ENCODE peak calls at places on chromosome 19, in seven cellular contexts. One of them, this sample, is unnamed.

GRCh38 chr19:19554074-19555023 is 16.3 kb downstream of the CILP2 start:
- DNase-seq in lung: peak
- DNase-seq in stimulated activated CD4-positive, alpha-beta T cell treated with anti-CD3 and anti-CD28 coated beads, Interleukin-4, amount 100 ng/mL, for 48 hours: peak
- DNase-seq in A673: peak
- DNase-seq in mucosa of descending colon: peak
- DNase-seq in B cell: peak
- DNase-seq in activated T-cell treated with anti-CD3 and anti-CD28 coated beads for 1 hour: peak
- DNase-seq in this sample: peak

GRCh38 chr19:29679598-29680210 is 14.4 kb downstream of the PLEKHF1 start:
- DNase-seq in activated T-cell treated with anti-CD3 and anti-CD28 coated beads for 1 hour: no peak
- DNase-seq in stimulated activated CD4-positive, alpha-beta T cell treated with anti-CD3 and anti-CD28 coated beads, Interleukin-4, amount 100 ng/mL, for 48 hours: no peak
- DNase-seq in B cell: no peak
- DNase-seq in lung: no peak
- DNase-seq in mucosa of descending colon: no peak
- DNase-seq in A673: no peak
- DNase-seq in this sample: no peak

GRCh38 chr19:13640611-13641010 is 123.7 kb upstream of the MRI1 start:
- DNase-seq in B cell: no peak
- DNase-seq in mucosa of descending colon: no peak
- DNase-seq in stimulated activated CD4-positive, alpha-beta T cell treated with anti-CD3 and anti-CD28 coated beads, Interleukin-4, amount 100 ng/mL, for 48 hours: no peak
- DNase-seq in activated T-cell treated with anti-CD3 and anti-CD28 coated beads for 1 hour: no peak
- DNase-seq in lung: no peak
- DNase-seq in A673: no peak
- DNase-seq in this sample: no peak

GRCh38 chr19:54041969-54042606 is 21.6 kb downstream of the VSTM1 start:
- DNase-seq in stimulated activated CD4-positive, alpha-beta T cell treated with anti-CD3 and anti-CD28 coated beads, Interleukin-4, amount 100 ng/mL, for 48 hours: no peak
- DNase-seq in B cell: no peak
- DNase-seq in A673: no peak
- DNase-seq in mucosa of descending colon: no peak
- DNase-seq in activated T-cell treated with anti-CD3 and anti-CD28 coated beads for 1 hour: no peak
- DNase-seq in lung: no peak
- DNase-seq in this sample: no peak

GRCh38 chr19:4374451-4375163 is 25.7 kb downstream of the SH3GL1 start:
- DNase-seq in B cell: no peak
- DNase-seq in lung: peak
- DNase-seq in stimulated activated CD4-positive, alpha-beta T cell treated with anti-CD3 and anti-CD28 coated beads, Interleukin-4, amount 100 ng/mL, for 48 hours: no peak
- DNase-seq in A673: no peak
- DNase-seq in activated T-cell treated with anti-CD3 and anti-CD28 coated beads for 1 hour: no peak
- DNase-seq in mucosa of descending colon: peak
- DNase-seq in this sample: peak

GRCh38 chr19:57872450-57872849 is 16.4 kb downstream of the ZNF814 start:
- DNase-seq in lung: no peak
- DNase-seq in mucosa of descending colon: no peak
- DNase-seq in B cell: no peak
- DNase-seq in A673: no peak
- DNase-seq in activated T-cell treated with anti-CD3 and anti-CD28 coated beads for 1 hour: no peak
- DNase-seq in stimulated activated CD4-positive, alpha-beta T cell treated with anti-CD3 and anti-CD28 coated beads, Interleukin-4, amount 100 ng/mL, for 48 hours: no peak
- DNase-seq in this sample: no peak

GRCh38 chr19:48837081-48837524 is 812 bp upstream of the HSD17B14 start:
- DNase-seq in B cell: peak
- DNase-seq in activated T-cell treated with anti-CD3 and anti-CD28 coated beads for 1 hour: peak
- DNase-seq in lung: peak
- DNase-seq in A673: peak
- DNase-seq in stimulated activated CD4-positive, alpha-beta T cell treated with anti-CD3 and anti-CD28 coated beads, Interleukin-4, amount 100 ng/mL, for 48 hours: peak
- DNase-seq in mucosa of descending colon: peak
- DNase-seq in this sample: peak

GRCh38 chr19:16342002-16342715 is 17.5 kb downstream of the KLF2 start:
- DNase-seq in stimulated activated CD4-positive, alpha-beta T cell treated with anti-CD3 and anti-CD28 coated beads, Interleukin-4, amount 100 ng/mL, for 48 hours: no peak
- DNase-seq in mucosa of descending colon: no peak
- DNase-seq in lung: no peak
- DNase-seq in activated T-cell treated with anti-CD3 and anti-CD28 coated beads for 1 hour: no peak
- DNase-seq in B cell: peak
- DNase-seq in A673: no peak
- DNase-seq in this sample: peak

GRCh38 chr19:29942404-29943261 is 594 bp downstream of the URI1 start:
- DNase-seq in mucosa of descending colon: peak
- DNase-seq in activated T-cell treated with anti-CD3 and anti-CD28 coated beads for 1 hour: peak
- DNase-seq in A673: peak
- DNase-seq in B cell: peak
- DNase-seq in lung: peak
- DNase-seq in stimulated activated CD4-positive, alpha-beta T cell treated with anti-CD3 and anti-CD28 coated beads, Interleukin-4, amount 100 ng/mL, for 48 hours: peak
- DNase-seq in this sample: peak

GRCh38 chr19:23481043-23481442 is 85.8 kb upstream of the ZNF91 start:
- DNase-seq in B cell: no peak
- DNase-seq in stimulated activated CD4-positive, alpha-beta T cell treated with anti-CD3 and anti-CD28 coated beads, Interleukin-4, amount 100 ng/mL, for 48 hours: no peak
- DNase-seq in activated T-cell treated with anti-CD3 and anti-CD28 coated beads for 1 hour: no peak
- DNase-seq in mucosa of descending colon: peak
- DNase-seq in A673: no peak
- DNase-seq in lung: no peak
- DNase-seq in this sample: no peak

GRCh38 chr19:7902796-7903243 is 857 bp upstream of the MAP2K7 start:
- DNase-seq in lung: peak
- DNase-seq in mucosa of descending colon: no peak
- DNase-seq in activated T-cell treated with anti-CD3 and anti-CD28 coated beads for 1 hour: no peak
- DNase-seq in stimulated activated CD4-positive, alpha-beta T cell treated with anti-CD3 and anti-CD28 coated beads, Interleukin-4, amount 100 ng/mL, for 48 hours: no peak
- DNase-seq in A673: no peak
- DNase-seq in B cell: no peak
- DNase-seq in this sample: no peak

GRCh38 chr19:5563008-5563431 is 4.7 kb downstream of the TINCR start:
- DNase-seq in lung: no peak
- DNase-seq in mucosa of descending colon: no peak
- DNase-seq in B cell: no peak
- DNase-seq in activated T-cell treated with anti-CD3 and anti-CD28 coated beads for 1 hour: no peak
- DNase-seq in A673: no peak
- DNase-seq in stimulated activated CD4-positive, alpha-beta T cell treated with anti-CD3 and anti-CD28 coated beads, Interleukin-4, amount 100 ng/mL, for 48 hours: no peak
- DNase-seq in this sample: no peak

GRCh38 chr19:2253106-2254051 is 2.8 kb downstream of the JSRP1 start:
- DNase-seq in activated T-cell treated with anti-CD3 and anti-CD28 coated beads for 1 hour: peak
- DNase-seq in B cell: peak
- DNase-seq in mucosa of descending colon: no peak
- DNase-seq in A673: no peak
- DNase-seq in stimulated activated CD4-positive, alpha-beta T cell treated with anti-CD3 and anti-CD28 coated beads, Interleukin-4, amount 100 ng/mL, for 48 hours: no peak
- DNase-seq in lung: no peak
- DNase-seq in this sample: peak

GRCh38 chr19:39843919-39844793 is 2.0 kb downstream of the FBL start:
- DNase-seq in B cell: no peak
- DNase-seq in mucosa of descending colon: peak
- DNase-seq in stimulated activated CD4-positive, alpha-beta T cell treated with anti-CD3 and anti-CD28 coated beads, Interleukin-4, amount 100 ng/mL, for 48 hours: no peak
- DNase-seq in lung: no peak
- DNase-seq in A673: peak
- DNase-seq in activated T-cell treated with anti-CD3 and anti-CD28 coated beads for 1 hour: no peak
- DNase-seq in this sample: peak

GRCh38 chr19:16085115-16085514 is 8.8 kb downstream of the TPM4 start:
- DNase-seq in mucosa of descending colon: no peak
- DNase-seq in A673: no peak
- DNase-seq in B cell: no peak
- DNase-seq in stimulated activated CD4-positive, alpha-beta T cell treated with anti-CD3 and anti-CD28 coated beads, Interleukin-4, amount 100 ng/mL, for 48 hours: no peak
- DNase-seq in activated T-cell treated with anti-CD3 and anti-CD28 coated beads for 1 hour: no peak
- DNase-seq in lung: no peak
- DNase-seq in this sample: peak

GRCh38 chr19:53960187-53960586 is 2.5 kb upstream of the CACNG8 start:
- DNase-seq in lung: no peak
- DNase-seq in B cell: no peak
- DNase-seq in stimulated activated CD4-positive, alpha-beta T cell treated with anti-CD3 and anti-CD28 coated beads, Interleukin-4, amount 100 ng/mL, for 48 hours: no peak
- DNase-seq in A673: no peak
- DNase-seq in mucosa of descending colon: no peak
- DNase-seq in activated T-cell treated with anti-CD3 and anti-CD28 coated beads for 1 hour: no peak
- DNase-seq in this sample: no peak

GRCh38 chr19:31348416-31349159 is 648 bp downstream of the TSHZ3 start:
- DNase-seq in stimulated activated CD4-positive, alpha-beta T cell treated with anti-CD3 and anti-CD28 coated beads, Interleukin-4, amount 100 ng/mL, for 48 hours: no peak
- DNase-seq in activated T-cell treated with anti-CD3 and anti-CD28 coated beads for 1 hour: no peak
- DNase-seq in lung: no peak
- DNase-seq in A673: peak
- DNase-seq in mucosa of descending colon: no peak
- DNase-seq in B cell: no peak
- DNase-seq in this sample: no peak

GRCh38 chr19:3987619-3988371 is 2.5 kb upstream of the EEF2 start:
- DNase-seq in mucosa of descending colon: peak
- DNase-seq in activated T-cell treated with anti-CD3 and anti-CD28 coated beads for 1 hour: peak
- DNase-seq in lung: peak
- DNase-seq in A673: peak
- DNase-seq in stimulated activated CD4-positive, alpha-beta T cell treated with anti-CD3 and anti-CD28 coated beads, Interleukin-4, amount 100 ng/mL, for 48 hours: peak
- DNase-seq in B cell: peak
- DNase-seq in this sample: peak

GRCh38 chr19:35340431-35340830 is 7.3 kb upstream of the FFAR1 start:
- DNase-seq in B cell: no peak
- DNase-seq in mucosa of descending colon: no peak
- DNase-seq in A673: no peak
- DNase-seq in activated T-cell treated with anti-CD3 and anti-CD28 coated beads for 1 hour: no peak
- DNase-seq in lung: no peak
- DNase-seq in stimulated activated CD4-positive, alpha-beta T cell treated with anti-CD3 and anti-CD28 coated beads, Interleukin-4, amount 100 ng/mL, for 48 hours: no peak
- DNase-seq in this sample: no peak

GRCh38 chr19:11942008-11942842 is 17.3 kb downstream of the ZNF700 start:
- DNase-seq in activated T-cell treated with anti-CD3 and anti-CD28 coated beads for 1 hour: no peak
- DNase-seq in B cell: no peak
- DNase-seq in stimulated activated CD4-positive, alpha-beta T cell treated with anti-CD3 and anti-CD28 coated beads, Interleukin-4, amount 100 ng/mL, for 48 hours: no peak
- DNase-seq in lung: no peak
- DNase-seq in A673: no peak
- DNase-seq in mucosa of descending colon: no peak
- DNase-seq in this sample: no peak

GRCh38 chr19:2034729-2035589 is 16.1 kb downstream of the MKNK2 start:
- DNase-seq in mucosa of descending colon: peak
- DNase-seq in B cell: no peak
- DNase-seq in activated T-cell treated with anti-CD3 and anti-CD28 coated beads for 1 hour: peak
- DNase-seq in A673: peak
- DNase-seq in stimulated activated CD4-positive, alpha-beta T cell treated with anti-CD3 and anti-CD28 coated beads, Interleukin-4, amount 100 ng/mL, for 48 hours: peak
- DNase-seq in lung: peak
- DNase-seq in this sample: peak

GRCh38 chr19:17606786-17607185 is 51.3 kb downstream of the COLGALT1 start:
- DNase-seq in activated T-cell treated with anti-CD3 and anti-CD28 coated beads for 1 hour: no peak
- DNase-seq in mucosa of descending colon: no peak
- DNase-seq in B cell: no peak
- DNase-seq in lung: no peak
- DNase-seq in stimulated activated CD4-positive, alpha-beta T cell treated with anti-CD3 and anti-CD28 coated beads, Interleukin-4, amount 100 ng/mL, for 48 hours: no peak
- DNase-seq in A673: no peak
- DNase-seq in this sample: no peak

GRCh38 chr19:2607712-2608601 is 94.5 kb downstream of the GNG7 start:
- DNase-seq in stimulated activated CD4-positive, alpha-beta T cell treated with anti-CD3 and anti-CD28 coated beads, Interleukin-4, amount 100 ng/mL, for 48 hours: peak
- DNase-seq in A673: no peak
- DNase-seq in mucosa of descending colon: no peak
- DNase-seq in B cell: peak
- DNase-seq in activated T-cell treated with anti-CD3 and anti-CD28 coated beads for 1 hour: peak
- DNase-seq in lung: no peak
- DNase-seq in this sample: no peak

GRCh38 chr19:48308695-48309586 is 16.4 kb upstream of the EMP3 start:
- DNase-seq in mucosa of descending colon: no peak
- DNase-seq in B cell: no peak
- DNase-seq in A673: no peak
- DNase-seq in stimulated activated CD4-positive, alpha-beta T cell treated with anti-CD3 and anti-CD28 coated beads, Interleukin-4, amount 100 ng/mL, for 48 hours: no peak
- DNase-seq in lung: no peak
- DNase-seq in activated T-cell treated with anti-CD3 and anti-CD28 coated beads for 1 hour: no peak
- DNase-seq in this sample: peak

GRCh38 chr19:13149628-13150186 is 468 bp downstream of the STX10 start:
- DNase-seq in activated T-cell treated with anti-CD3 and anti-CD28 coated beads for 1 hour: no peak
- DNase-seq in mucosa of descending colon: no peak
- DNase-seq in A673: peak
- DNase-seq in lung: peak
- DNase-seq in B cell: no peak
- DNase-seq in stimulated activated CD4-positive, alpha-beta T cell treated with anti-CD3 and anti-CD28 coated beads, Interleukin-4, amount 100 ng/mL, for 48 hours: no peak
- DNase-seq in this sample: peak

GRCh38 chr19:29092712-29093552 is 120.0 kb downstream of the UQCRFS1 start:
- DNase-seq in B cell: no peak
- DNase-seq in A673: no peak
- DNase-seq in mucosa of descending colon: no peak
- DNase-seq in activated T-cell treated with anti-CD3 and anti-CD28 coated beads for 1 hour: no peak
- DNase-seq in lung: no peak
- DNase-seq in stimulated activated CD4-positive, alpha-beta T cell treated with anti-CD3 and anti-CD28 coated beads, Interleukin-4, amount 100 ng/mL, for 48 hours: no peak
- DNase-seq in this sample: no peak

GRCh38 chr19:35171730-35172129 is 17.2 kb downstream of the FXYD5 start:
- DNase-seq in lung: no peak
- DNase-seq in mucosa of descending colon: no peak
- DNase-seq in stimulated activated CD4-positive, alpha-beta T cell treated with anti-CD3 and anti-CD28 coated beads, Interleukin-4, amount 100 ng/mL, for 48 hours: no peak
- DNase-seq in activated T-cell treated with anti-CD3 and anti-CD28 coated beads for 1 hour: no peak
- DNase-seq in A673: no peak
- DNase-seq in B cell: no peak
- DNase-seq in this sample: no peak

GRCh38 chr19:5958074-5958850 is 19.7 kb downstream of the RANBP3 start:
- DNase-seq in lung: no peak
- DNase-seq in activated T-cell treated with anti-CD3 and anti-CD28 coated beads for 1 hour: no peak
- DNase-seq in mucosa of descending colon: no peak
- DNase-seq in stimulated activated CD4-positive, alpha-beta T cell treated with anti-CD3 and anti-CD28 coated beads, Interleukin-4, amount 100 ng/mL, for 48 hours: no peak
- DNase-seq in A673: no peak
- DNase-seq in B cell: no peak
- DNase-seq in this sample: no peak

GRCh38 chr19:17327654-17328516 is 6.8 kb downstream of the ANO8 start:
- DNase-seq in B cell: peak
- DNase-seq in activated T-cell treated with anti-CD3 and anti-CD28 coated beads for 1 hour: peak
- DNase-seq in stimulated activated CD4-positive, alpha-beta T cell treated with anti-CD3 and anti-CD28 coated beads, Interleukin-4, amount 100 ng/mL, for 48 hours: no peak
- DNase-seq in lung: peak
- DNase-seq in mucosa of descending colon: peak
- DNase-seq in A673: no peak
- DNase-seq in this sample: peak

GRCh38 chr19:13621413-13621812 is 115.1 kb upstream of the CACNA1A start:
- DNase-seq in mucosa of descending colon: no peak
- DNase-seq in A673: peak
- DNase-seq in lung: no peak
- DNase-seq in stimulated activated CD4-positive, alpha-beta T cell treated with anti-CD3 and anti-CD28 coated beads, Interleukin-4, amount 100 ng/mL, for 48 hours: peak
- DNase-seq in activated T-cell treated with anti-CD3 and anti-CD28 coated beads for 1 hour: no peak
- DNase-seq in B cell: no peak
- DNase-seq in this sample: peak

GRCh38 chr19:43913383-43913782 is 21.7 kb downstream of the ZNF45 start:
- DNase-seq in B cell: no peak
- DNase-seq in activated T-cell treated with anti-CD3 and anti-CD28 coated beads for 1 hour: no peak
- DNase-seq in A673: no peak
- DNase-seq in mucosa of descending colon: no peak
- DNase-seq in stimulated activated CD4-positive, alpha-beta T cell treated with anti-CD3 and anti-CD28 coated beads, Interleukin-4, amount 100 ng/mL, for 48 hours: no peak
- DNase-seq in lung: no peak
- DNase-seq in this sample: no peak

GRCh38 chr19:14089412-14089661 is 1.2 kb downstream of the SAMD1 start:
- DNase-seq in activated T-cell treated with anti-CD3 and anti-CD28 coated beads for 1 hour: no peak
- DNase-seq in A673: peak
- DNase-seq in mucosa of descending colon: no peak
- DNase-seq in stimulated activated CD4-positive, alpha-beta T cell treated with anti-CD3 and anti-CD28 coated beads, Interleukin-4, amount 100 ng/mL, for 48 hours: no peak
- DNase-seq in B cell: no peak
- DNase-seq in lung: no peak
- DNase-seq in this sample: peak

GRCh38 chr19:55678121-55678671 is 3.2 kb downstream of the EPN1 start:
- DNase-seq in activated T-cell treated with anti-CD3 and anti-CD28 coated beads for 1 hour: no peak
- DNase-seq in B cell: peak
- DNase-seq in A673: no peak
- DNase-seq in lung: no peak
- DNase-seq in mucosa of descending colon: peak
- DNase-seq in stimulated activated CD4-positive, alpha-beta T cell treated with anti-CD3 and anti-CD28 coated beads, Interleukin-4, amount 100 ng/mL, for 48 hours: no peak
- DNase-seq in this sample: peak

GRCh38 chr19:18858906-18859646 is 27.3 kb downstream of the UPF1 start:
- DNase-seq in stimulated activated CD4-positive, alpha-beta T cell treated with anti-CD3 and anti-CD28 coated beads, Interleukin-4, amount 100 ng/mL, for 48 hours: no peak
- DNase-seq in mucosa of descending colon: no peak
- DNase-seq in lung: no peak
- DNase-seq in B cell: no peak
- DNase-seq in activated T-cell treated with anti-CD3 and anti-CD28 coated beads for 1 hour: no peak
- DNase-seq in A673: no peak
- DNase-seq in this sample: no peak

GRCh38 chr19:2180881-2181617 is 17.3 kb downstream of the DOT1L start:
- DNase-seq in A673: no peak
- DNase-seq in B cell: no peak
- DNase-seq in mucosa of descending colon: no peak
- DNase-seq in stimulated activated CD4-positive, alpha-beta T cell treated with anti-CD3 and anti-CD28 coated beads, Interleukin-4, amount 100 ng/mL, for 48 hours: no peak
- DNase-seq in activated T-cell treated with anti-CD3 and anti-CD28 coated beads for 1 hour: no peak
- DNase-seq in lung: no peak
- DNase-seq in this sample: no peak

GRCh38 chr19:47005873-47006272 is 13.8 kb upstream of the NPAS1 start:
- DNase-seq in activated T-cell treated with anti-CD3 and anti-CD28 coated beads for 1 hour: no peak
- DNase-seq in stimulated activated CD4-positive, alpha-beta T cell treated with anti-CD3 and anti-CD28 coated beads, Interleukin-4, amount 100 ng/mL, for 48 hours: no peak
- DNase-seq in mucosa of descending colon: no peak
- DNase-seq in A673: peak
- DNase-seq in B cell: no peak
- DNase-seq in lung: no peak
- DNase-seq in this sample: peak

GRCh38 chr19:29086182-29086581 is 126.8 kb downstream of the UQCRFS1 start:
- DNase-seq in mucosa of descending colon: no peak
- DNase-seq in lung: no peak
- DNase-seq in A673: no peak
- DNase-seq in B cell: no peak
- DNase-seq in activated T-cell treated with anti-CD3 and anti-CD28 coated beads for 1 hour: no peak
- DNase-seq in stimulated activated CD4-positive, alpha-beta T cell treated with anti-CD3 and anti-CD28 coated beads, Interleukin-4, amount 100 ng/mL, for 48 hours: no peak
- DNase-seq in this sample: no peak

GRCh38 chr19:17076539-17076919 is 952 bp downstream of the MYO9B start:
- DNase-seq in lung: no peak
- DNase-seq in stimulated activated CD4-positive, alpha-beta T cell treated with anti-CD3 and anti-CD28 coated beads, Interleukin-4, amount 100 ng/mL, for 48 hours: no peak
- DNase-seq in mucosa of descending colon: no peak
- DNase-seq in A673: no peak
- DNase-seq in B cell: no peak
- DNase-seq in activated T-cell treated with anti-CD3 and anti-CD28 coated beads for 1 hour: no peak
- DNase-seq in this sample: peak